ENCODE peak calls at places on chromosomes 16 and 17, in eight cellular contexts. H is CD4-positive, CD25-positive, alpha-beta regulatory T cell; I is lower leg skin; K is upper lobe of right lung; B is effector memory CD4-positive, alpha-beta T cell; O is K562; D is cardiac muscle cell; X is esophagus muscularis mucosa. M is an unnamed sample.

GRCh38 chr17:80260791-80261158 is at the start of gene RNF213:
- DNase-seq in H (peak; percentile 60), I (no peak), K (peak; percentile 83), B (peak; percentile 35), O (peak; percentile 88), D (peak; percentile 70), X (no peak), M (no peak)

GRCh38 chr16:27321013-27321960 is 7.5 kb downstream of the IL4R start:
- DNase-seq in H (no peak), I (no peak), K (no peak), B (no peak), O (no peak), D (no peak), X (no peak), M (no peak)

GRCh38 chr16:52521570-52521969 is 25.4 kb downstream of the TOX3 start:
- DNase-seq in H (no peak), I (no peak), K (no peak), B (no peak), O (no peak), D (no peak), X (no peak), M (no peak)

GRCh38 chr17:47789611-47790520 is 31.7 kb downstream of the OSBPL7 start:
- DNase-seq in H (no peak), I (no peak), K (peak; percentile 71), B (peak; percentile 13), O (peak; percentile 71), D (peak; percentile 75), X (peak; percentile 90), M (no peak)

GRCh38 chr16:88078111-88078775 is 127.0 kb downstream of the BANP start:
- DNase-seq in H (no peak), I (no peak), K (no peak), B (no peak), O (no peak), D (peak; percentile 16), X (no peak), M (no peak)

GRCh38 chr17:16371742-16372141 is 9.1 kb upstream of the UBB start:
- DNase-seq in H (no peak), I (no peak), K (no peak), B (no peak), O (no peak), D (no peak), X (no peak), M (no peak)

GRCh38 chr17:45341389-45342158 is 24.8 kb upstream of the MAP3K14 start:
- DNase-seq in H (no peak), I (no peak), K (peak; percentile 70), B (no peak), O (peak; percentile 71), D (peak; percentile 79), X (no peak), M (no peak)

GRCh38 chr17:69336580-69336979 is 9.6 kb upstream of the ABCA5 start:
- DNase-seq in H (no peak), I (no peak), K (no peak), B (no peak), O (no peak), D (no peak), X (no peak), M (no peak)

GRCh38 chr16:1929105-1929504 is 10.9 kb upstream of the HS3ST6 start:
- DNase-seq in H (no peak), I (no peak), K (no peak), B (no peak), O (peak; percentile 63), D (peak; percentile 44), X (no peak), M (no peak)

GRCh38 chr17:44820631-44821196 is 9.4 kb downstream of the GJC1 start:
- DNase-seq in H (no peak), I (no peak), K (no peak), B (no peak), O (no peak), D (no peak), X (no peak), M (peak; percentile 85)

GRCh38 chr17:65243838-65244237 is 106.7 kb downstream of the RGS9 start:
- DNase-seq in H (no peak), I (peak; percentile 25), K (no peak), B (no peak), O (no peak), D (no peak), X (no peak), M (peak; percentile 59)

GRCh38 chr17:77594416-77595209 is 363.9 kb upstream of the TNRC6C start:
- DNase-seq in H (no peak), I (no peak), K (peak; percentile 26), B (no peak), O (no peak), D (no peak), X (no peak), M (no peak)
- H3K4me3 ChIP-seq in H (no peak overlapping the region), I (no peak overlapping the region), K (no peak overlapping the region), B (no peak overlapping the region), O (no peak overlapping the region), D (no peak overlapping the region), X (no peak overlapping the region), M (no peak overlapping the region)

DNA sequence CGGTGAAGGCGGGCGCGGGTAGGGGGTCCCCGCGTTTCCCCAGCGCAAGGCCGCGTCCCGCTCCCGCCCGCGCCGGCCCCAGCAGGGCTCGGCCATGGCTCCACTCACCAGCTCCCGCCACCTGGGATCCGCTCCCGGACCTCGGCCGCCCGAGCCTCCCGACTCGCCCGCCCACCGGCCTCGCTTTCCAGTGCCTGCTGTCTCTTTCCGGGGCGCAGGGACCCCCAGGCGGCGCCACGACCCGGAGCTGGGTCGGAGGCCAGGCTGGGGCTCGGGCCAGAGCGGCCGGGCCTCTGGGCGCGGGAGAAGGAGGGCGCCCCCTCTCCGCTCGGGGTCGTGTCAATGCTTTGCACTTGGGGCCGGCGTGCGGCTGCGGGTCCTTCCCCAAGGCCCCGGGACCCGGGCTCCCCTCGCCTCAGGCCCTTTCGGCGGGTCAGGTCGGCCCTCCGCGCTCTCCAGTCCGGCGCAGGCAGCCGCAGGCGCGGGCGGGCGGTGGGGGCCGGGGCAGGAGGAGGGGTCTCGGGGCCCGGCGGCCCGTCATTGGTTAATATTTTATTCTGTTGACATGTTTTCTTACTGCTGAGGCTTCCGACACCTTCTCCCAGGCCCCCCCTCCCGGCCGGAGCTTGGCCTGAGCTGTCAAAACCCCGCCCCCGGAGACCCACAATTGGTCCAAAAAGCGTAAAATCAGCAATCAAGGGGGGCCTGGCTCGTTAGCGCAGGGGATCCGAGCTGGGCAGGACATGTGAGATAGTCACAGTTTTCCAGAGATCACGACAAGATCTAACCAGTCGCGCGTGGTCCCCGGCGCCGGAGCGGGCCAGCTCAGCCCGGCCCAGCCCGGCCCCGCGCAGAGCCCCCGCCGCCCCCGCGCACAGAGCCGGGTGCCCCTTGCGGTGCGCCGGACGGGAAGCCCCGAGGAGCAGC is at the start of gene TBX2:
- DNase-seq in H (no peak), I (no peak), K (peak; percentile 82), B (no peak), O (no peak), D (peak; percentile 94), X (no peak), M (no peak)
- H3K4me3 ChIP-seq in H (no peak within 1 kb of the TSS), I (peak within 1 kb of the TSS; percentile 21), K (peak within 1 kb of the TSS; percentile 65), B (peak within 1 kb of the TSS; percentile 22), O (no peak within 1 kb of the TSS), D (peak within 1 kb of the TSS; percentile 63), X (peak within 1 kb of the TSS; percentile 78), M (peak within 1 kb of the TSS; percentile 40)

GRCh38 chr17:17898673-17899072 is 61.9 kb upstream of the SREBF1 start:
- DNase-seq in H (no peak), I (no peak), K (no peak), B (no peak), O (no peak), D (no peak), X (no peak), M (no peak)

GRCh38 chr17:17900615-17901520 is 64.1 kb upstream of the SREBF1 start:
- DNase-seq in H (no peak), I (peak; percentile 92), K (peak; percentile 81), B (no peak), O (no peak), D (no peak), X (peak; percentile 94), M (peak; percentile 95)

GRCh38 chr17:17899486-17899885 is 62.7 kb upstream of the SREBF1 start:
- DNase-seq in H (no peak), I (no peak), K (no peak), B (no peak), O (no peak), D (no peak), X (no peak), M (no peak)

GRCh38 chr17:17896746-17897145 is 60.0 kb upstream of the SREBF1 start:
- DNase-seq in H (no peak), I (no peak), K (no peak), B (no peak), O (no peak), D (no peak), X (no peak), M (no peak)

GRCh38 chr17:17897442-17897841 is 60.7 kb upstream of the SREBF1 start:
- DNase-seq in H (no peak), I (no peak), K (no peak), B (no peak), O (no peak), D (no peak), X (no peak), M (no peak)
- H3K4me3 ChIP-seq in H (no peak overlapping the region), I (no peak overlapping the region), K (no peak overlapping the region), B (no peak overlapping the region), O (no peak overlapping the region), D (no peak overlapping the region), X (no peak overlapping the region), M (no peak overlapping the region)

GRCh38 chr17:17837380-17837821 is 615 bp upstream of the SREBF1 start:
- DNase-seq in H (no peak), I (no peak), K (no peak), B (no peak), O (no peak), D (no peak), X (no peak), M (no peak)
- H3K4me3 ChIP-seq in H (no peak overlapping the region), I (no peak overlapping the region), K (peak overlapping the region; percentile 94), B (peak overlapping the region; percentile 77), O (peak overlapping the region; percentile 94), D (peak overlapping the region; percentile 41), X (peak overlapping the region; percentile 88), M (peak overlapping the region; percentile 82)